ENCODE peak calls at places on chromosome 20, in nine cellular contexts. I is CD8-positive, alpha-beta T cell; A is mesenchymal stem cell; X is fibroblast of lung; Z is spleen; G is pancreas; D is hepatocyte; M is GM12865; U is aorta. T is an unnamed sample.

GRCh38 chr20:20548527-20549266 is 163.7 kb downstream of the RALGAPA2 start:
- DNase-seq in A (no peak), U (no peak), D (peak), G (no peak), I (no peak), M (no peak), X (no peak), Z (no peak), T (peak)

GRCh38 chr20:17653835-17654648 is 28.0 kb downstream of the RRBP1 start:
- DNase-seq in D (no peak), G (no peak), A (no peak), X (no peak), M (no peak), I (no peak), Z (peak), U (no peak), T (no peak)

GRCh38 chr20:21398505-21399057 is 1.3 kb upstream of the NKX2-4 start:
- DNase-seq in I (no peak), X (no peak), Z (no peak), G (no peak), M (no peak), A (no peak), U (no peak), D (no peak), T (no peak)

GRCh38 chr20:50200482-50201104 is 10.0 kb downstream of the CEBPB start:
- DNase-seq in I (no peak), X (no peak), Z (no peak), G (no peak), A (no peak), D (no peak), U (peak), M (no peak), T (no peak)

GRCh38 chr20:20271277-20271676 is 96.6 kb upstream of the INSM1 start:
- DNase-seq in X (no peak), G (no peak), U (no peak), A (no peak), Z (no peak), M (no peak), I (no peak), D (no peak), T (no peak)

GRCh38 chr20:20711413-20711812 is 1.0 kb downstream of the RALGAPA2 start:
- DNase-seq in D (peak), I (no peak), U (no peak), G (no peak), X (no peak), A (no peak), M (peak), Z (peak), T (no peak)

GRCh38 chr20:53899351-53900167 is 170.8 kb downstream of the BCAS1 start:
- DNase-seq in Z (peak), U (no peak), I (peak), G (no peak), D (no peak), A (peak), M (peak), X (peak), T (no peak)

GRCh38 chr20:61972910-61973508 is 92.7 kb downstream of the TAF4 start:
- DNase-seq in M (no peak), A (no peak), G (no peak), I (no peak), D (no peak), Z (peak), X (no peak), U (no peak), T (no peak)

GRCh38 chr20:31410011-31410410 is 4.0 kb upstream of the DEFB121 start:
- DNase-seq in U (no peak), M (no peak), Z (no peak), I (no peak), X (no peak), A (no peak), D (no peak), G (no peak), T (no peak)

GRCh38 chr20:12970372-12970821 is 38.4 kb upstream of the SPTLC3 start:
- DNase-seq in U (no peak), G (no peak), A (peak), D (peak), M (peak), Z (no peak), X (peak), I (no peak), T (no peak)

GRCh38 chr20:11544029-11544678 is 373.5 kb upstream of the BTBD3 start:
- DNase-seq in I (no peak), A (peak), U (no peak), Z (no peak), D (peak), G (no peak), X (peak), M (peak), T (peak)

GRCh38 chr20:3753098-3753497 is 14.5 kb downstream of the ADISSP start:
- DNase-seq in X (peak), Z (no peak), D (peak), G (no peak), U (peak), I (peak), M (peak), A (peak), T (no peak)

GRCh38 chr20:62066983-62067433 is 1.3 kb upstream of the TAF4 start:
- DNase-seq in M (peak), X (no peak), U (no peak), Z (peak), I (no peak), G (no peak), A (no peak), D (peak), T (no peak)

GRCh38 chr20:19212524-19213502 is at the start of gene SLC24A3:
- DNase-seq in U (peak), G (peak), Z (peak), M (peak), A (peak), D (peak), I (no peak), X (peak), T (no peak)

GRCh38 chr20:45338121-45339030 is 9.8 kb downstream of the SDC4 start:
- DNase-seq in M (no peak), Z (no peak), U (no peak), X (peak), I (no peak), A (peak), D (peak), G (no peak), T (no peak)

GRCh38 chr20:45339084-45339483 is 9.1 kb downstream of the SDC4 start:
- DNase-seq in D (peak), I (no peak), A (no peak), M (no peak), X (no peak), U (no peak), Z (no peak), G (no peak), T (no peak)

GRCh38 chr20:45339799-45340198 is 8.4 kb downstream of the SDC4 start:
- DNase-seq in M (no peak), A (no peak), G (no peak), X (no peak), U (no peak), Z (no peak), I (no peak), D (no peak), T (no peak)

GRCh38 chr20:45336530-45337366 is 11.5 kb downstream of the SDC4 start:
- DNase-seq in U (peak), G (no peak), M (no peak), X (peak), I (no peak), A (peak), Z (no peak), D (peak), T (no peak)

GRCh38 chr20:45337367-45338120 is 10.7 kb downstream of the SDC4 start:
- DNase-seq in A (peak), X (peak), G (no peak), M (no peak), I (no peak), Z (no peak), U (peak), D (peak), T (no peak)
- H3K4me3 ChIP-seq in A (no peak), X (peak), G (no peak), M (no peak), I (no peak), Z (no peak), U (no peak), D (no peak), T (no peak)

DNA sequence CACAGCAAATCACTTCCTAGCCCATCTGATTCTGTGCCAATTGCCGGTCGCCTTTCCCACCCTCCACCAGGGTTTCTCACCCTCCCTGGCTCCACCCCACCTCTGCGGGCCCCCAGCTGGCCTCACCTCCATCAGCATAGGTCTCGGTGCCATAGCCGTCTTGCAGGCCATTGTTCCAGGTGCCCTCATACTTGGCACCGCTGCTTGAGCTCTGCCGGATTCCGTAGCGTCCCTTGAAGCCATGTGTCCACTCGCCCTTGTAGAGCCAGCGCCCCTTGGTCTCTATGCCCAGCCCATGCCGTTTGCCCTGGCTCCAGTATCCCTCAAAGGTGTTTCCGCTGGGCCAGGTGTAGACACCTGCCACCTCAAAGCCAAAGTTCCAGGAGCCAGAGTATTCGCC is 787 bp downstream of the JPH2 start:
- DNase-seq in D (no peak), U (no peak), I (no peak), A (no peak), M (no peak), Z (no peak), G (no peak), X (no peak), T (no peak)
- H3K4me3 ChIP-seq in D (no peak), U (peak), I (no peak), A (no peak), M (no peak), Z (peak), G (no peak), X (no peak), T (no peak)

GRCh38 chr20:8657664-8658063 is 411.2 kb upstream of the PLCB4 start:
- DNase-seq in X (no peak), M (no peak), U (no peak), I (no peak), D (no peak), Z (no peak), A (no peak), G (no peak), T (no peak)

GRCh38 chr20:8656335-8656734 is 412.6 kb upstream of the PLCB4 start:
- DNase-seq in D (no peak), Z (no peak), U (no peak), M (no peak), X (peak), I (no peak), G (no peak), A (peak), T (no peak)

GRCh38 chr20:8658103-8658502 is 410.8 kb upstream of the PLCB4 start:
- DNase-seq in A (no peak), Z (no peak), D (no peak), X (no peak), G (no peak), U (no peak), M (no peak), I (no peak), T (no peak)

GRCh38 chr20:8652396-8652795 is 416.5 kb upstream of the PLCB4 start:
- DNase-seq in X (peak), A (no peak), D (no peak), I (no peak), G (no peak), M (no peak), Z (no peak), U (no peak), T (no peak)

DNA sequence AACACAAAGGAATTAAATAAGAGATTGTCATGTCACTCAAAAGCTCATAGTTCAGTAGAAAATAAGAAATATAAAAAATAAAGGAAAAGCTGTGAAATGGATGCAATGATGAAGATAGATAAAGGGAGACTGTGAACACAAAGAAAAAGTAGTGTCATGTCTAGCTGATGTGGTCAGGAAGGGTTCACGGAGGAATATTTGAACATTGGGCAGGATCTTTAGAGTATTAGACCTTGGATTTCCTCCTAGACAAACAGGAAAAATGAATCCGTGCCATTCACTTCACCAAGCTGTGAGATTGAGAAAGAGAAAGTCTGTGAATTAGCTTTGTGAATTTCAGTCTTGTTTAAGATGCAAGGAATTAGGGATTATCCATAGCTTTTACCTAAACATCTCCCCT is 414.4 kb upstream of the PLCB4 start:
- DNase-seq in D (no peak), X (no peak), U (no peak), M (no peak), G (no peak), I (no peak), Z (no peak), A (no peak), T (no peak)
- H3K4me3 ChIP-seq in D (no peak), X (no peak), U (no peak), M (no peak), G (no peak), I (no peak), Z (no peak), A (no peak), T (no peak)

GRCh38 chr20:45429618-45430017 is 13.7 kb downstream of the PIGT start:
- DNase-seq in A (no peak), M (no peak), Z (no peak), I (no peak), U (no peak), G (no peak), D (no peak), X (no peak), T (no peak)
- H3K4me3 ChIP-seq in A (no peak), M (no peak), Z (no peak), I (no peak), U (no peak), G (no peak), D (no peak), X (no peak), T (no peak)

DNA sequence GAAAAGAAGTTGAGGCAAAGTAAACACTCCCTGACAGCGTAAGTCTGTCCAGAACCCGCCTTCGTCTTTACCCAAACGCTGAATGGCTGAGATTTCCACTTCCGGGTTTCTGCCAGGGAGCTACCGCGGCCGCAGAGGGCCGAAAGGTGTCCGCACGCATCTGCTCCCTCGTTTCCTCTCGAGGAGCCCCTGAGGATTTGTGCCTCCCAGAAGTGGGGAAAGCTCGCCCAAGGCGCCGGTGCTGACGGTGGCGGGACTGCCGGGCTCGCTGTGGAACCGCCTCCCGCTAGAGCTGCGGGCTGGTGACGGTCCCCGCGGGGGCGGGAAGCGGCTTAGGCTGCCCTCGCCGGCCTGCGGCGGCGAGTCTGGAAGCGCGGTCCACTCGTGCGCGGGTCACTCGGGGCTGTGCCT is 1760.2 kb upstream of the DEFB115 start:
- DNase-seq in X (no peak), A (no peak), D (no peak), U (peak), M (peak), Z (peak), G (peak), I (peak), T (peak)
- H3K4me3 ChIP-seq in X (no peak), A (peak), D (no peak), U (no peak), M (peak), Z (peak), G (peak), I (no peak), T (peak)

GRCh38 chr20:5002077-5002413 is 735 bp upstream of the SLC23A2 start:
- DNase-seq in I (no peak), D (no peak), U (no peak), Z (peak), G (no peak), M (no peak), X (no peak), A (no peak), T (no peak)

GRCh38 chr20:4999788-5000187 is 1.5 kb downstream of the SLC23A2 start:
- DNase-seq in X (no peak), U (no peak), D (no peak), A (no peak), M (no peak), Z (no peak), I (no peak), G (no peak), T (no peak)

GRCh38 chr20:5003626-5004025 is 2.3 kb upstream of the SLC23A2 start:
- DNase-seq in Z (peak), G (no peak), D (no peak), I (no peak), M (no peak), U (no peak), X (no peak), A (no peak), T (no peak)

GRCh38 chr20:5000263-5001173 is 792 bp downstream of the SLC23A2 start:
- DNase-seq in I (no peak), M (no peak), X (no peak), U (peak), G (peak), D (peak), Z (peak), A (peak), T (no peak)

DNA sequence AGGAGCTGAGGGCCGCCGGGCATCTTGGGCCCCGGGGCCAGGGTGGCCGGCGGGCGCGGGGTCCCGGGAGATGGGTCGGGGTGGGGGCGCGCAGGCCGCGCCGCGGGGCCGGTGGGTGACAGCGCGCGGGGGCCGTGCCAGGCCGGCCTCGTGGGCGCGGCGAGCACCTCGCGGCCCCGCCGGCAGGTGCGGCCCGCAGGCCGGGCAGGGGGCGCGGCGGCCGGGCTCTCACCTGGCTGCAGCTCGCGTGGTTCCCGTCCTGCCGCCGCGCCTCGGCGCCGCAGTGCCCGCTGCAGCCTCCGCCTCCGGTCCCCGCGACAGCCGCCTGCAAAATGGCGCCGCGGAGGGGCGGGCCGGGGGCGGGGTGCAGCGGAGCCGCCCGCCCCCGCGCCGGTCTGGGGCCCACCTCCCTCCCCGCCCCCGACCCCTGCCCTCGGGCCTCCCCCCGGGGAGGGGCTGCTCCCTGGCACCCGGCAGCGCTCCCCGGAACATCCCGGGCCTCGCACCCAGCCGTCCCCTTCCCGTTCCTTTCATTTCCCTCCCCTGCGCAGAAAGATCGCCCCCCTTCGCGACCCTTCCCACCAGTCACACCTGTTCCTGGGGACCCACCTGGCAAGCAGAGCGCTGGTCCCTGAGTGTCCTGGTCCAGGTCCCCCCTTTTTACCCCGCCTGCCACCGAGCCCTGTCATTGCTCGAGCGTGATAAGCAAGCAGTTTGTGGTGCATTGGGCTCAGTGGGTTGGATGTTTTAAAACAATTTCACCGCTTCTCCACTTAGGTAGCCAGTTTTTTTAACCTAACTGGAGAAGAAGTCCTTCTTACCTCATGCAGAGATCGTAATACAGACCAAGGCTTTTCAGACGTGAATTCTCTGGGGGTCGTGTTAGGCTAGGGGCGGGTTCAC is at the start of gene SLC23A2:
- DNase-seq in X (peak), D (peak), I (peak), G (peak), M (peak), A (peak), U (peak), Z (peak), T (no peak)
- H3K4me3 ChIP-seq in X (peak), D (peak), I (peak), G (peak), M (peak), A (peak), U (peak), Z (peak), T (peak)

T was measured in LNCaP clone FGC.